ENCODE peak calls at places on chromosomes 5 and 9, in four cellular contexts. One of them, this sample, is unnamed.

GRCh38 chr9:102035929-102036328 is 297.5 kb upstream of the GRIN3A start:
- DNase-seq in colonic mucosa: no peak
- DNase-seq in fibroblast of mammary gland: peak
- DNase-seq in thoracic aorta: no peak
- DNase-seq in this sample: no peak

GRCh38 chr9:111356567-111357244 is 26.7 kb upstream of the OR2K2 start:
- DNase-seq in colonic mucosa: peak
- DNase-seq in fibroblast of mammary gland: peak
- DNase-seq in thoracic aorta: no peak
- DNase-seq in this sample: no peak

GRCh38 chr5:101943784-101944183 is 352.3 kb downstream of the SLCO4C1 start:
- DNase-seq in colonic mucosa: no peak
- DNase-seq in fibroblast of mammary gland: no peak
- DNase-seq in thoracic aorta: no peak
- DNase-seq in this sample: peak

GRCh38 chr9:77023726-77024125 is 4.3 kb downstream of the FOXB2 start:
- DNase-seq in colonic mucosa: no peak
- DNase-seq in fibroblast of mammary gland: no peak
- DNase-seq in thoracic aorta: no peak
- DNase-seq in this sample: no peak

GRCh38 chr5:36054646-36055045 is 12.0 kb downstream of the UGT3A2 start:
- DNase-seq in colonic mucosa: no peak
- DNase-seq in fibroblast of mammary gland: no peak
- DNase-seq in thoracic aorta: no peak
- DNase-seq in this sample: no peak

GRCh38 chr9:37324691-37325490 is 97.6 kb upstream of the GRHPR start:
- DNase-seq in colonic mucosa: no peak
- DNase-seq in fibroblast of mammary gland: no peak
- DNase-seq in thoracic aorta: no peak
- DNase-seq in this sample: peak

GRCh38 chr5:53397845-53398244 is 82.6 kb upstream of the FST start:
- DNase-seq in colonic mucosa: no peak
- DNase-seq in fibroblast of mammary gland: peak
- DNase-seq in thoracic aorta: no peak
- DNase-seq in this sample: no peak

GRCh38 chr9:15127831-15128230 is 179.2 kb downstream of the TTC39B start:
- DNase-seq in colonic mucosa: no peak
- DNase-seq in fibroblast of mammary gland: no peak
- DNase-seq in thoracic aorta: no peak
- DNase-seq in this sample: no peak

GRCh38 chr9:131834721-131835120 is 94.8 kb upstream of the RAPGEF1 start:
- DNase-seq in colonic mucosa: no peak
- DNase-seq in fibroblast of mammary gland: no peak
- DNase-seq in thoracic aorta: no peak
- DNase-seq in this sample: no peak

GRCh38 chr5:110288766-110289165 is 437.7 kb downstream of the TMEM232 start:
- DNase-seq in colonic mucosa: no peak
- DNase-seq in fibroblast of mammary gland: peak
- DNase-seq in thoracic aorta: no peak
- DNase-seq in this sample: no peak

GRCh38 chr9:134404376-134405358 is 78.4 kb downstream of the RXRA start:
- DNase-seq in colonic mucosa: no peak
- DNase-seq in fibroblast of mammary gland: no peak
- DNase-seq in thoracic aorta: no peak
- DNase-seq in this sample: no peak

GRCh38 chr9:109745335-109746283 is 34.4 kb upstream of the PALM2AKAP2 start:
- DNase-seq in colonic mucosa: peak
- DNase-seq in fibroblast of mammary gland: peak
- DNase-seq in thoracic aorta: peak
- DNase-seq in this sample: no peak

GRCh38 chr9:87578625-87579024 is 81.0 kb downstream of the DAPK1 start:
- DNase-seq in colonic mucosa: no peak
- DNase-seq in fibroblast of mammary gland: no peak
- DNase-seq in thoracic aorta: no peak
- DNase-seq in this sample: no peak

GRCh38 chr5:146731909-146732659 is 146.5 kb downstream of the PPP2R2B start:
- DNase-seq in colonic mucosa: no peak
- DNase-seq in fibroblast of mammary gland: peak
- DNase-seq in thoracic aorta: no peak
- DNase-seq in this sample: no peak

GRCh38 chr5:134436523-134437339 is 25.1 kb upstream of the CDKN2AIPNL start:
- DNase-seq in colonic mucosa: peak
- DNase-seq in fibroblast of mammary gland: peak
- DNase-seq in thoracic aorta: no peak
- DNase-seq in this sample: peak

GRCh38 chr5:39328731-39329130 is 35.6 kb downstream of the C9 start:
- DNase-seq in colonic mucosa: no peak
- DNase-seq in fibroblast of mammary gland: no peak
- DNase-seq in thoracic aorta: no peak
- DNase-seq in this sample: no peak

GRCh38 chr5:153618857-153619256 is 128.4 kb downstream of the GRIA1 start:
- DNase-seq in colonic mucosa: no peak
- DNase-seq in fibroblast of mammary gland: peak
- DNase-seq in thoracic aorta: no peak
- DNase-seq in this sample: no peak

GRCh38 chr5:71651554-71651953 is 64.4 kb downstream of the MCCC2 start:
- DNase-seq in colonic mucosa: no peak
- DNase-seq in fibroblast of mammary gland: no peak
- DNase-seq in thoracic aorta: no peak
- DNase-seq in this sample: no peak

GRCh38 chr9:127088724-127089615 is 33.5 kb downstream of the ANGPTL2 start:
- DNase-seq in colonic mucosa: no peak
- DNase-seq in fibroblast of mammary gland: no peak
- DNase-seq in thoracic aorta: no peak
- DNase-seq in this sample: no peak

GRCh38 chr5:116303340-116303739 is 218.5 kb downstream of the COMMD10 start:
- DNase-seq in colonic mucosa: no peak
- DNase-seq in fibroblast of mammary gland: peak
- DNase-seq in thoracic aorta: no peak
- DNase-seq in this sample: no peak

GRCh38 chr9:107759009-107759822 is 269.6 kb upstream of the KLF4 start:
- DNase-seq in colonic mucosa: no peak
- DNase-seq in fibroblast of mammary gland: no peak
- DNase-seq in thoracic aorta: no peak
- DNase-seq in this sample: no peak

GRCh38 chr9:73199886-73200285 is 48.2 kb downstream of the ANXA1 start:
- DNase-seq in colonic mucosa: no peak
- DNase-seq in fibroblast of mammary gland: no peak
- DNase-seq in thoracic aorta: no peak
- DNase-seq in this sample: no peak

GRCh38 chr9:133059623-133060022 is 2.2 kb upstream of the CEL start:
- DNase-seq in colonic mucosa: no peak
- DNase-seq in fibroblast of mammary gland: no peak
- DNase-seq in thoracic aorta: no peak
- DNase-seq in this sample: peak

DNA sequence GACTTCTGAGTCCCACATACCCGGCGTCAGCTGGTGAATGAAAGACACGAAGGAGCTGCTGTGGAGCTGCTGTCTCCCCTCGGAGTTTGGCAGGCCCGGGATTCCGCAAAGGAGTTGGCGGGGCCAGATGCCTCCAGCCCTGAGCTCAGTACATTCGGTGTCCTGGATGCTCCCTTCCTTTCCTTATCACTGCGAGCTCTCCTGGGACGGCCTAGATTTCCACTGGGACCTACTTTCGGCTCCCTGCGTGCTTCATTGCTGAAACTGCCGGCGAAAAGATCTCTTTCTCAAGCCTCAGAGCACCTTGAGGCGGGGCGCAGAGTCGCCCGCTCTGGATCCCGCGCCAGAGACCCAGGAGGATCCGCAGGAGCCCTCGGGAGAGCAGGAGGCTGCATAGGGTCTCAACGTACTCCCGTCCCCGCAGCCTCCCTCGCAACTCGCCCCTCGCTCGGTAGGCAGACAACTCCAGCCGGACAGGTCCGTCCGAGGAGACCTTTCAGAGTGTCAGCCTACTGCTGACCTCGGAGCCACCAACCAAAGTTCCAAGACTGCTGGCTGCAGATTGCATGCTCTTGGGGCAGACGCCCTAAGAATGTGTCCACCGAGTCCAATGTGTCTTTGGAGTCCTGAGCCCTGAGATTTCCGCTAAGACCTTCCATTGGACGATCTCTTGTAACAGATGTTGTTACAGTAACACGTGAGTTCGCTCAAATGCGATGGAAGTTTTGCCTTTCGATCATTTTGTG is 6.1 kb downstream of the ANXA2R start:
- DNase-seq in colonic mucosa: no peak
- DNase-seq in fibroblast of mammary gland: no peak
- DNase-seq in thoracic aorta: no peak
- DNase-seq in this sample: no peak
- H3K4me3 ChIP-seq in colonic mucosa: no peak
- H3K4me3 ChIP-seq in fibroblast of mammary gland: no peak
- H3K4me3 ChIP-seq in thoracic aorta: no peak
- H3K4me3 ChIP-seq in this sample: no peak

GRCh38 chr5:54778783-54779182 is 206.6 kb downstream of the ESM1 start:
- DNase-seq in colonic mucosa: no peak
- DNase-seq in fibroblast of mammary gland: no peak
- DNase-seq in thoracic aorta: no peak
- DNase-seq in this sample: no peak

GRCh38 chr5:54772232-54773168 is 212.9 kb downstream of the ESM1 start:
- DNase-seq in colonic mucosa: no peak
- DNase-seq in fibroblast of mammary gland: no peak
- DNase-seq in thoracic aorta: no peak
- DNase-seq in this sample: no peak

GRCh38 chr5:54769746-54770145 is 215.6 kb downstream of the ESM1 start:
- DNase-seq in colonic mucosa: no peak
- DNase-seq in fibroblast of mammary gland: no peak
- DNase-seq in thoracic aorta: no peak
- DNase-seq in this sample: no peak

GRCh38 chr5:54769072-54769471 is 216.3 kb downstream of the ESM1 start:
- DNase-seq in colonic mucosa: no peak
- DNase-seq in fibroblast of mammary gland: no peak
- DNase-seq in thoracic aorta: no peak
- DNase-seq in this sample: peak

GRCh38 chr5:54774281-54775171 is 210.9 kb downstream of the ESM1 start:
- DNase-seq in colonic mucosa: peak
- DNase-seq in fibroblast of mammary gland: peak
- DNase-seq in thoracic aorta: peak
- DNase-seq in this sample: no peak
- H3K4me3 ChIP-seq in colonic mucosa: no peak
- H3K4me3 ChIP-seq in fibroblast of mammary gland: no peak
- H3K4me3 ChIP-seq in thoracic aorta: peak
- H3K4me3 ChIP-seq in this sample: no peak

GRCh38 chr5:179908528-179908927 is 831 bp upstream of the TBC1D9B start:
- DNase-seq in colonic mucosa: no peak
- DNase-seq in fibroblast of mammary gland: no peak
- DNase-seq in thoracic aorta: no peak
- DNase-seq in this sample: peak
- H3K4me3 ChIP-seq in colonic mucosa: no peak
- H3K4me3 ChIP-seq in fibroblast of mammary gland: no peak
- H3K4me3 ChIP-seq in thoracic aorta: peak
- H3K4me3 ChIP-seq in this sample: peak

GRCh38 chr9:130443840-130444492 is 795 bp upstream of the ASS1 start:
- DNase-seq in colonic mucosa: peak
- DNase-seq in fibroblast of mammary gland: peak
- DNase-seq in thoracic aorta: no peak
- DNase-seq in this sample: no peak
- H3K4me3 ChIP-seq in colonic mucosa: peak
- H3K4me3 ChIP-seq in fibroblast of mammary gland: no peak
- H3K4me3 ChIP-seq in thoracic aorta: peak
- H3K4me3 ChIP-seq in this sample: no peak

GRCh38 chr9:33081128-33081851 is 4.8 kb upstream of the SMU1 start:
- DNase-seq in colonic mucosa: peak
- DNase-seq in fibroblast of mammary gland: peak
- DNase-seq in thoracic aorta: peak
- DNase-seq in this sample: peak
- H3K4me3 ChIP-seq in colonic mucosa: no peak
- H3K4me3 ChIP-seq in fibroblast of mammary gland: peak
- H3K4me3 ChIP-seq in thoracic aorta: peak
- H3K4me3 ChIP-seq in this sample: peak

GRCh38 chr9:128218172-128218517 is 15.0 kb downstream of the DNM1 start:
- DNase-seq in colonic mucosa: no peak
- DNase-seq in fibroblast of mammary gland: no peak
- DNase-seq in thoracic aorta: no peak
- DNase-seq in this sample: no peak

GRCh38 chr9:128216781-128217553 is 13.8 kb downstream of the DNM1 start:
- DNase-seq in colonic mucosa: no peak
- DNase-seq in fibroblast of mammary gland: no peak
- DNase-seq in thoracic aorta: no peak
- DNase-seq in this sample: no peak

GRCh38 chr9:128215491-128216404 is 12.6 kb downstream of the DNM1 start:
- DNase-seq in colonic mucosa: no peak
- DNase-seq in fibroblast of mammary gland: peak
- DNase-seq in thoracic aorta: no peak
- DNase-seq in this sample: no peak

GRCh38 chr9:128222026-128222425 is 18.8 kb downstream of the DNM1 start:
- DNase-seq in colonic mucosa: no peak
- DNase-seq in fibroblast of mammary gland: no peak
- DNase-seq in thoracic aorta: no peak
- DNase-seq in this sample: no peak

DNA sequence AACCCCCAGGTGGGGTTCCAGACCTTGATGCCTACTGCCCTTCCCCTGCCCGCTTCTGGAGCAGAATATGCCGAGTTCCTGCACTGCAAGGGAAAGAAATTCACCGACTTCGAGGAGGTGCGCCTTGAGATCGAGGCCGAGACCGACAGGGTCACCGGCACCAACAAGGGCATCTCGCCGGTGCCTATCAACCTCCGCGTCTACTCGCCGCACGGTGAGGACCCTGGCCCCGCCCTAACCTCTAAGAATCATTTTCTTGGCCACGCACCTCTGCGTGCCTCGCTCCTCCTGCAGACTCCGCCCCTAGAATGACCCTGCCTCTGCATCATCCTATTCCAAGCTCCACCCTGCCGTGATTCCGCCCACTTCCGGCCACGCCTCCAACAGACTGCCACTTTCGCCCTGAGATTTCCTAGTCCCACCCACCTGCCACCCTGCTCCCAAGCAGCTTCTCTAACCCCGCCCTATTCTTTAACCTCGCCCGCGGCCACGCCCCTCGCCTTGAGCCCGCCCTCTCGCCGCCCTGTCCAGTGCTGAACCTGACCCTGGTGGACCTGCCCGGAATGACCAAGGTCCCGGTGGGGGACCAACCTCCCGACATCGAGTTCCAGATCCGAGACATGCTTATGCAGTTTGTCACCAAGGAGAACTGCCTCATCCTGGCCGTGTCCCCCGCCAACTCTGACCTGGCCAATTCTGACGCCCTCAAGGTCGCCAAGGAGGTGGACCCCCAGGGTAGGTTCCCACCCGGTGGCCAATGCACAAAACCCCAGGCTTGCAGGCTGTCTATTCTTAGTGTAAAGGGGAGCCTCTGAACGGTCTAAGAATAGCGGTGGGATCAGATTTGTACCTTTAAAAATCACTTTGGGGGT is 15.6 kb downstream of the DNM1 start:
- DNase-seq in colonic mucosa: peak
- DNase-seq in fibroblast of mammary gland: peak
- DNase-seq in thoracic aorta: peak
- DNase-seq in this sample: peak
- H3K4me3 ChIP-seq in colonic mucosa: peak
- H3K4me3 ChIP-seq in fibroblast of mammary gland: no peak
- H3K4me3 ChIP-seq in thoracic aorta: peak
- H3K4me3 ChIP-seq in this sample: peak

This sample was measured in OCI-LY7.